ENCODE peak calls at places on chromosomes 13 and 19, in eight cellular contexts. P is fibroblast of pulmonary artery, Z is Peyer's patch, B is endodermal cell, A is tibial nerve, L is heart right ventricle, S is AG10803, N is OCI-LY7. H is an unnamed sample.

GRCh38 chr13:110539894-110540293 is 21.6 kb downstream of the RAB20 start:
- DNase-seq in P (no peak), Z (no peak), B (no peak), A (no peak), L (no peak), S (no peak), N (no peak), H (no peak)

GRCh38 chr13:105278797-105279425 is 1256.6 kb downstream of the EFNB2 start:
- DNase-seq in P (no peak), Z (no peak), B (peak), A (no peak), L (no peak), S (no peak), N (no peak), H (no peak)

GRCh38 chr19:43797118-43797517 is 5.1 kb downstream of the LYPD5 start:
- DNase-seq in P (no peak), Z (no peak), B (no peak), A (no peak), L (no peak), S (no peak), N (no peak), H (no peak)

GRCh38 chr13:43057653-43058317 is 34.4 kb downstream of the DNAJC15 start:
- DNase-seq in P (peak), Z (peak), B (peak), A (no peak), L (peak), S (no peak), N (peak), H (no peak)

GRCh38 chr19:46202872-46203860 is 26.4 kb upstream of the IGFL1 start:
- DNase-seq in P (no peak), Z (no peak), B (no peak), A (no peak), L (no peak), S (no peak), N (no peak), H (no peak)

GRCh38 chr19:33374406-33374703 is 846 bp downstream of the CEBPG start:
- DNase-seq in P (no peak), Z (peak), B (no peak), A (no peak), L (no peak), S (peak), N (peak), H (peak)

GRCh38 chr13:97231832-97232201 is 9.7 kb downstream of the MBNL2 start:
- DNase-seq in P (no peak), Z (no peak), B (no peak), A (no peak), L (no peak), S (peak), N (no peak), H (peak)

GRCh38 chr19:43713208-43713607 is 2.7 kb upstream of the IRGC start:
- DNase-seq in P (no peak), Z (no peak), B (no peak), A (no peak), L (no peak), S (no peak), N (no peak), H (no peak)

GRCh38 chr13:44157614-44158013 is 216.0 kb upstream of the SERP2 start:
- DNase-seq in P (no peak), Z (no peak), B (no peak), A (no peak), L (no peak), S (peak), N (no peak), H (no peak)

DNA sequence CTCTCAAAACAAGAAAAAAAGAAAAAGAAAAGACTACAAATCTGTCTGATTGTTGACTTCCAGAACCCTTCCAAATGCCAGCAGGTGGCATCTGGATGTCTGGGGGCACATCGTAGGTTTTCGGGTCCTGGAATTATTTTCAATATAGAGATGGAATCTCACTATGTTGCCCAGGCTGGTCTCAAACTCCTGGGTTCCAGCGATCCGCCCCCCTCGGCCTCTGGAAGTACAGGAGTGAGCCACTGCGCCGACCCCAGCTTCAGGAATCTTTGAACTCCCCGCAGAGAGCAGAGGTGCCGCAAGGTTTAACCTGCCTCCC is 567 bp upstream of the B3GNT3 start:
- DNase-seq in P (no peak), Z (no peak), B (no peak), A (no peak), L (no peak), S (no peak), N (no peak), H (no peak)
- TF ChIP-seq CTCF in P (no peak), Z (no peak), B (no peak), A (no peak), L (no peak), S (no peak), N (no peak), H (no peak)

GRCh38 chr19:14472202-14472961 is 2.8 kb downstream of the PTGER1 start:
- DNase-seq in P (peak), Z (peak), B (peak), A (peak), L (peak), S (peak), N (peak), H (peak)
- H3K4me3 ChIP-seq in P (no peak), Z (no peak), B (no peak), A (no peak), L (no peak), S (no peak), N (no peak), H (no peak)

DNA sequence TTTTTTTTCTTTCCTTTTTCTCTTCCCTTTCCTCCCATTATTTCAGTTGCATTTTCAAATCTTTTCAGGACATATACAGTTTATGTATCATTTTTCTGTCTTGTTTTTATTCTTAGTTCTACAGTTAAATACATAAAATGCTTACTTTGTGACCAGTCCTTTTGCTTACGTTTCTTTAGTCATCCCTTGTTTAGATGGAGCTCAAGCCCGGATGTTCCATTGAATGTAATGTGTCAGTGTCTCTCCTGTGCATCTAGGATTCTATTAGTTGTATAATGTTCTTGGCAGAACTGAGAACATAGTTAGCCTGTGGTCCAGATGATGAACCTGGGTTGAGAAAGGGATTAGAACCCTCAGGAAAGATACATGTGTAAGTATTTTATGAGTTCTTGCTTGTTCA is 17.8 kb downstream of the WASF3 start:
- DNase-seq in P (no peak), Z (no peak), B (no peak), A (no peak), L (no peak), S (no peak), N (no peak), H (no peak)
- TF ChIP-seq CTCF in P (no peak), Z (no peak), B (no peak), A (no peak), L (no peak), S (no peak), N (no peak), H (no peak)

GRCh38 chr19:56687036-56687435 is 15.5 kb upstream of the ZNF835 start:
- DNase-seq in P (no peak), Z (no peak), B (no peak), A (no peak), L (no peak), S (no peak), N (no peak), H (no peak)
- H3K4me3 ChIP-seq in P (no peak), Z (no peak), B (no peak), A (no peak), L (no peak), S (no peak), N (no peak), H (no peak)